ENCODE peak calls at places on chromosomes 11 and 22, in five cellular contexts. V, Z, D, W and A are unnamed samples.

GRCh38 chr11:66789097-66789890 is 53.9 kb upstream of the RCE1 start:
- DNase-seq in Z (no peak), D (no peak), V (peak; percentile 50), W (no peak), A (no peak)

GRCh38 chr22:32607086-32607485 is 132.5 kb downstream of the FBXO7 start:
- DNase-seq in W (no peak), Z (no peak), D (no peak), V (no peak), A (no peak)

GRCh38 chr11:120208777-120209176 is 2.1 kb upstream of the OAF start:
- DNase-seq in W (no peak), Z (peak; percentile 23), D (no peak), V (peak; percentile 86), A (no peak)

GRCh38 chr11:61752117-61752924 is at the start of gene MYRF:
- DNase-seq in Z (peak; percentile 82), V (no peak), D (no peak), W (no peak), A (no peak)

GRCh38 chr11:16097543-16097942 is 258.8 kb downstream of the SOX6 start:
- DNase-seq in V (no peak), Z (no peak), W (no peak), D (no peak), A (no peak)

GRCh38 chr22:49662681-49663080 is 165.0 kb downstream of the BRD1 start:
- DNase-seq in V (no peak), Z (no peak), W (no peak), D (no peak), A (peak; percentile 36)

GRCh38 chr11:72085836-72086475 is 5.3 kb downstream of the LRRC51 start:
- DNase-seq in V (no peak), W (no peak), Z (no peak), D (no peak), A (no peak)

GRCh38 chr11:107691003-107691402 is 20.9 kb downstream of the SLN start:
- DNase-seq in D (no peak), Z (no peak), V (no peak), W (no peak), A (no peak)

GRCh38 chr22:32063701-32064100 is 20.6 kb downstream of the SLC5A1 start:
- DNase-seq in V (no peak), Z (no peak), D (no peak), W (no peak), A (no peak)

GRCh38 chr11:4038973-4039372 is 55.6 kb upstream of the RRM1 start:
- DNase-seq in D (no peak), W (no peak), Z (no peak), V (no peak), A (no peak)

GRCh38 chr11:115301029-115301428 is 203.2 kb downstream of the CADM1 start:
- DNase-seq in V (no peak), W (no peak), D (no peak), Z (no peak), A (no peak)

GRCh38 chr11:44939673-44940072 is 11.0 kb downstream of the TP53I11 start:
- DNase-seq in D (no peak), Z (peak; percentile 58), W (no peak), V (peak; percentile 7), A (no peak)

GRCh38 chr11:36195496-36196346 is 93.5 kb downstream of the COMMD9 start:
- DNase-seq in Z (no peak), W (no peak), D (no peak), V (no peak), A (no peak)

GRCh38 chr11:70586261-70587094 is 188.1 kb downstream of the CTTN start:
- DNase-seq in D (no peak), W (no peak), Z (no peak), V (no peak), A (no peak)

GRCh38 chr22:26552466-26552865 is 37.5 kb downstream of the TPST2 start:
- DNase-seq in D (no peak), V (no peak), Z (no peak), W (no peak), A (no peak)

GRCh38 chr11:77207618-77208313 is 79.7 kb downstream of the MYO7A start:
- DNase-seq in V (no peak), W (no peak), D (no peak), Z (no peak), A (no peak)

GRCh38 chr11:28228196-28228595 is 120.0 kb downstream of the METTL15 start:
- DNase-seq in V (no peak), Z (no peak), W (no peak), D (no peak), A (no peak)

GRCh38 chr22:47395481-47395880 is 633.0 kb downstream of the TBC1D22A start:
- DNase-seq in W (no peak), Z (no peak), D (no peak), V (no peak), A (no peak)

GRCh38 chr22:31861226-31861840 is 83.0 kb upstream of the YWHAH start:
- DNase-seq in D (no peak), V (no peak), Z (no peak), W (no peak), A (no peak)

GRCh38 chr22:42428760-42429159 is 3.4 kb downstream of the NFAM1 start:
- DNase-seq in D (no peak), W (no peak), V (no peak), Z (no peak), A (no peak)

GRCh38 chr11:31956310-31956709 is 134.6 kb upstream of the RCN1 start:
- DNase-seq in W (no peak), D (no peak), Z (no peak), V (no peak), A (no peak)

GRCh38 chr11:10481567-10482349 is 26.7 kb downstream of the AMPD3 start:
- DNase-seq in Z (no peak), D (no peak), W (no peak), V (no peak), A (no peak)

GRCh38 chr11:38460901-38461300 is 1862.9 kb upstream of the RAG2 start:
- DNase-seq in Z (no peak), W (no peak), D (no peak), V (no peak), A (no peak)

GRCh38 chr11:27231519-27231918 is 131.5 kb downstream of the CCDC34 start:
- DNase-seq in Z (no peak), W (no peak), D (no peak), V (no peak), A (no peak)

GRCh38 chr11:3344327-3344726 is 34.6 kb downstream of the ZNF195 start:
- DNase-seq in V (no peak), W (no peak), D (no peak), Z (no peak), A (no peak)

GRCh38 chr11:74141274-74141695 is 29.5 kb downstream of the C2CD3 start:
- DNase-seq in D (no peak), Z (no peak), W (no peak), V (peak; percentile 53), A (no peak)

GRCh38 chr11:102457865-102458264 is 5.3 kb upstream of the TMEM123 start:
- DNase-seq in W (no peak), V (no peak), Z (no peak), D (no peak), A (no peak)

GRCh38 chr11:30567148-30567547 is 19.0 kb downstream of the MPPED2 start:
- DNase-seq in Z (no peak), W (no peak), D (no peak), V (no peak), A (no peak)

GRCh38 chr11:118015385-118015841 is 29.2 kb downstream of the IL10RA start:
- DNase-seq in Z (no peak), D (no peak), V (no peak), W (no peak), A (no peak)

GRCh38 chr22:25777870-25778269 is 35.9 kb downstream of the MYO18B start:
- DNase-seq in D (peak; percentile 44), Z (peak; percentile 31), W (peak; percentile 11), V (peak; percentile 41), A (no peak)

GRCh38 chr11:8658210-8658968 is 24.1 kb downstream of the TRIM66 start:
- DNase-seq in D (no peak), W (no peak), Z (no peak), V (no peak), A (no peak)

GRCh38 chr11:93537022-93537421 is 6.2 kb downstream of the SMCO4 start:
- DNase-seq in Z (no peak), V (no peak), D (no peak), W (no peak), A (no peak)

GRCh38 chr11:1341928-1342524 is 32.6 kb upstream of the TOLLIP start:
- DNase-seq in Z (no peak), W (no peak), V (no peak), D (no peak), A (no peak)

GRCh38 chr11:1342946-1343345 is 33.5 kb upstream of the TOLLIP start:
- DNase-seq in W (no peak), D (no peak), V (no peak), Z (no peak), A (no peak)

GRCh38 chr11:1345752-1346513 is 36.5 kb upstream of the TOLLIP start:
- DNase-seq in V (no peak), W (no peak), D (no peak), Z (no peak), A (no peak)

GRCh38 chr11:1344056-1344635 is 34.7 kb upstream of the TOLLIP start:
- DNase-seq in W (no peak), D (no peak), Z (no peak), V (no peak), A (no peak)

GRCh38 chr11:1343391-1344055 is 34.1 kb upstream of the TOLLIP start:
- DNase-seq in D (no peak), Z (no peak), W (no peak), V (no peak), A (no peak)
- TF ChIP-seq SRF in D (no peak), Z (no peak), W (no peak), V (no peak), A (no peak)

DNA sequence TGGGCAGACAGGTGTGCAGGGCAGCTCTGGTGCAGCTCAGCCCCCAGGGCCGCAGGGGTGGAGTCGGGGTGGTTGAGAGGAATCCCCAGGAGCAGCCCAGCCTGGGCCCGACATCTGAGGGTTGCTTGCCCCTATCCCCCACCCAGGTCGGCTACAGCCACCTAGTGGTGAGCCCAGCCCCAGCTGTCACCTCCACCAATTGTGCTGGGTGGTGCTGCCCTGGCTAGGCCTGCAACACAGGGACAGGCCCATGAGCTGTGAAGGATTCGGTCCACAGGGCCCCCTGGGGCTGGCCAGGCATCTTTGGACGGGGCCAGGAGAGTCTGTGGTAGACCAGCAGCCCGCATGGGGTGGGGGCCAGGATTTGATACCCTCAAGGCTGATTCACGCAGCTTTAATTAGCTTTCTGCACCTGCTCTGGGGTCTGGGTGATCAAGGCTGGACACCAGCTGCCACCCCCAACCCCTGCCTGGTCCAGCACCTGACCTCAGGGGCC is 29.5 kb downstream of the RTN4R start:
- DNase-seq in D (peak; percentile 13), W (no peak), V (peak; percentile 41), Z (peak; percentile 89), A (peak; percentile 87)
- TF ChIP-seq SRF in D (no peak), W (no peak), V (no peak), Z (peak; percentile 12), A (no peak)

DNA sequence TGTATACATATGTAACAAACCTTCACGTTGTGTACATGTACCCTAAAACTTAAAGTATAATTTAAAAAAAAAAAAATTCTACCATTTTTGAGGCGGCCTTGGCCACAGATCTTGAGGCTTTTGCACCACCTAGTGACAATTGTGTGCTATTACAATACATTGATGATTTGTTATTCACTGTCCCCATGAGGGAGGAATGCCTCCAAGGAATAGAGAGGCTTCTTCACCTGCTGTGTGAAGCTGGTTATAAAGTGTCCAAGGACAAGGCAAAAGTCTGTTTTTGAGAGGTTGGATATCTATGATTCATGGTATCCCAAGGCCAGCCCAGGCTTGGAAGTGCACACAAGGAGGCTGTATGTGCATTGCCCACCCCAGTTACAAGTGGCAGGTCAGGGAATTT is 30.7 kb downstream of the SLC22A25 start:
- DNase-seq in D (peak; percentile 10), W (no peak), V (peak; percentile 10), Z (peak; percentile 41), A (no peak)
- TF ChIP-seq SRF in D (no peak), W (no peak), V (no peak), Z (no peak), A (no peak)

GRCh38 chr22:45105281-45105700 is 58.4 kb upstream of the NUP50 start:
- DNase-seq in W (no peak), D (no peak), Z (no peak), V (peak; percentile 35), A (no peak)
- TF ChIP-seq SRF in W (no peak), D (no peak), Z (no peak), V (no peak), A (no peak)